ENCODE peak calls at places on chromosomes 12 and 14, in nine cellular contexts. H is cardiac fibroblast, P is posterior vena cava, K is right atrium auricular region, Y is COR-L47, Z is posterior cingulate gyrus, X is epithelial cell of esophagus, T is LNCaP clone FGC, J is stomach. C is an unnamed sample.

GRCh38 chr14:87643005-87643404 is 350.0 kb downstream of the GALC start:
- DNase-seq in K (peak), H (no peak), X (peak), J (no peak), Y (peak), Z (no peak), P (no peak), T (no peak), C (no peak)

GRCh38 chr12:116808113-116808786 is 70.1 kb downstream of the RNFT2 start:
- DNase-seq in P (no peak), Z (no peak), K (no peak), J (no peak), T (no peak), H (no peak), X (no peak), Y (peak), C (no peak)

GRCh38 chr14:61578745-61579144 is 116.6 kb upstream of the HIF1A start:
- DNase-seq in Y (no peak), P (no peak), K (no peak), Z (no peak), J (no peak), X (no peak), H (no peak), T (no peak), C (no peak)

GRCh38 chr12:94265966-94266365 is 117.6 kb downstream of the PLXNC1 start:
- DNase-seq in H (no peak), K (no peak), J (no peak), Z (no peak), X (no peak), T (no peak), Y (no peak), P (no peak), C (no peak)

GRCh38 chr14:81303258-81303935 is 82.6 kb upstream of the GTF2A1 start:
- DNase-seq in Y (peak), K (no peak), H (no peak), P (no peak), T (peak), Z (no peak), X (peak), J (peak), C (no peak)

GRCh38 chr14:61388976-61389576 is 67.7 kb downstream of the PRKCH start:
- DNase-seq in T (no peak), H (no peak), Y (no peak), X (peak), K (no peak), Z (no peak), P (no peak), J (no peak), C (no peak)

GRCh38 chr12:109760031-109760929 is 46.7 kb downstream of the FAM222A start:
- DNase-seq in K (no peak), J (peak), Y (no peak), H (no peak), X (no peak), P (peak), Z (no peak), T (no peak), C (no peak)

GRCh38 chr12:43306066-43306465 is 245.9 kb downstream of the ADAMTS20 start:
- DNase-seq in T (no peak), X (peak), J (no peak), Y (no peak), H (peak), P (no peak), Z (no peak), K (no peak), C (no peak)

GRCh38 chr14:92649934-92650545 is 98.4 kb downstream of the LGMN start:
- DNase-seq in H (peak), Y (no peak), T (peak), X (peak), K (peak), J (peak), P (peak), Z (peak), C (no peak)

GRCh38 chr12:57520008-57520726 is at the start of gene DDIT3:
- DNase-seq in Z (peak), Y (peak), X (peak), P (peak), J (peak), H (peak), T (peak), K (peak), C (peak)

GRCh38 chr12:87967871-87968270 is 61.3 kb downstream of the C12orf50 start:
- DNase-seq in J (no peak), H (peak), T (no peak), K (no peak), Y (peak), X (peak), P (no peak), Z (no peak), C (no peak)

GRCh38 chr14:58812050-58812690 is 174.4 kb downstream of the DACT1 start:
- DNase-seq in Y (no peak), J (no peak), P (no peak), K (no peak), H (no peak), T (no peak), Z (no peak), X (no peak), C (no peak)

GRCh38 chr12:40947812-40948211 is 240.3 kb upstream of the PDZRN4 start:
- DNase-seq in K (no peak), P (no peak), J (no peak), Y (no peak), Z (no peak), T (no peak), X (peak), H (no peak), C (no peak)

GRCh38 chr14:92542766-92543554 is 29.4 kb downstream of the RIN3 start:
- DNase-seq in Y (no peak), J (no peak), P (no peak), X (no peak), H (no peak), K (no peak), T (no peak), Z (no peak), C (no peak)

GRCh38 chr14:72907886-72908285 is 14.0 kb upstream of the DPF3 start:
- DNase-seq in X (peak), T (no peak), Y (no peak), Z (no peak), H (no peak), K (no peak), P (no peak), J (no peak), C (no peak)

GRCh38 chr14:96243785-96244184 is 12.2 kb upstream of the BDKRB1 start:
- DNase-seq in T (no peak), X (no peak), H (no peak), Y (no peak), P (peak), K (no peak), J (no peak), Z (peak), C (no peak)

GRCh38 chr12:12714276-12715001 is 2.7 kb upstream of the CDKN1B start:
- DNase-seq in X (peak), P (no peak), T (no peak), Y (peak), Z (no peak), K (no peak), J (peak), H (peak), C (no peak)

GRCh38 chr12:6567824-6568617 is at the start of gene NOP2:
- DNase-seq in P (peak), X (peak), T (peak), H (peak), J (peak), K (peak), Y (peak), Z (peak), C (peak)

GRCh38 chr14:104859900-104860299 is 5.2 kb upstream of the CEP170B start:
- DNase-seq in J (no peak), P (no peak), K (no peak), H (no peak), T (no peak), Y (no peak), Z (no peak), X (no peak), C (no peak)

GRCh38 chr12:45509187-45509586 is 220.3 kb upstream of the ARID2 start:
- DNase-seq in H (no peak), T (no peak), X (peak), K (no peak), Z (no peak), P (no peak), Y (no peak), J (no peak), C (no peak)

GRCh38 chr14:21248739-21249411 is 20.4 kb downstream of the HNRNPC start:
- DNase-seq in X (no peak), H (no peak), T (no peak), J (no peak), K (no peak), P (no peak), Z (no peak), Y (no peak), C (no peak)

GRCh38 chr14:46322730-46323425 is 328.7 kb downstream of the RPL10L start:
- DNase-seq in X (no peak), H (no peak), P (no peak), T (no peak), K (no peak), Z (no peak), J (no peak), Y (no peak), C (no peak)

GRCh38 chr14:26594756-26595545 is 2.9 kb downstream of the NOVA1 start:
- DNase-seq in Y (no peak), H (no peak), K (no peak), T (no peak), P (no peak), Z (no peak), J (no peak), X (no peak), C (no peak)

C was measured in activated CD8-positive, alpha-beta memory T cell treated with anti-CD3 and anti-CD28 coated beads for 48 hours.